ENCODE peak calls at places on chromosomes 11 and 22, in five cellular contexts. One of them, this sample, is unnamed.

GRCh38 chr11:107655607-107656006 is 56.2 kb downstream of the SLN start:
- DNase-seq in fibroblast of mammary gland: no peak
- DNase-seq in HFFc6: no peak
- DNase-seq in heart left ventricle: no peak
- DNase-seq in cardiac muscle cell: no peak
- DNase-seq in this sample: no peak

GRCh38 chr11:26862801-26863200 is 131.1 kb upstream of the FIBIN start:
- DNase-seq in heart left ventricle: no peak
- DNase-seq in fibroblast of mammary gland: no peak
- DNase-seq in HFFc6: no peak
- DNase-seq in cardiac muscle cell: no peak
- DNase-seq in this sample: no peak

GRCh38 chr11:47948137-47948536 is 32.2 kb upstream of the PTPRJ start:
- DNase-seq in HFFc6: no peak
- DNase-seq in fibroblast of mammary gland: no peak
- DNase-seq in cardiac muscle cell: peak
- DNase-seq in heart left ventricle: no peak
- DNase-seq in this sample: no peak

GRCh38 chr11:16773981-16774710 is 35.7 kb downstream of the C11orf58 start:
- DNase-seq in cardiac muscle cell: no peak
- DNase-seq in fibroblast of mammary gland: no peak
- DNase-seq in HFFc6: no peak
- DNase-seq in heart left ventricle: no peak
- DNase-seq in this sample: no peak

GRCh38 chr22:40405178-40406062 is 35.0 kb downstream of the SGSM3 start:
- DNase-seq in HFFc6: no peak
- DNase-seq in cardiac muscle cell: no peak
- DNase-seq in heart left ventricle: no peak
- DNase-seq in fibroblast of mammary gland: no peak
- DNase-seq in this sample: no peak

GRCh38 chr22:47392729-47393128 is 630.3 kb downstream of the TBC1D22A start:
- DNase-seq in fibroblast of mammary gland: no peak
- DNase-seq in heart left ventricle: peak
- DNase-seq in HFFc6: no peak
- DNase-seq in cardiac muscle cell: no peak
- DNase-seq in this sample: no peak

GRCh38 chr22:33666661-33667619 is 253.3 kb downstream of the LARGE1 start:
- DNase-seq in heart left ventricle: no peak
- DNase-seq in fibroblast of mammary gland: no peak
- DNase-seq in cardiac muscle cell: peak
- DNase-seq in HFFc6: no peak
- DNase-seq in this sample: no peak

GRCh38 chr11:93741094-93741881 is at the start of the genes C11orf54 and TAF1D:
- DNase-seq in fibroblast of mammary gland: peak
- DNase-seq in HFFc6: peak
- DNase-seq in heart left ventricle: peak
- DNase-seq in cardiac muscle cell: peak
- DNase-seq in this sample: peak

GRCh38 chr22:46057206-46057605 is 80.2 kb upstream of the WNT7B start:
- DNase-seq in heart left ventricle: no peak
- DNase-seq in HFFc6: no peak
- DNase-seq in cardiac muscle cell: no peak
- DNase-seq in fibroblast of mammary gland: peak
- DNase-seq in this sample: no peak

GRCh38 chr11:993141-993540 is 43.4 kb downstream of the MUC6 start:
- DNase-seq in fibroblast of mammary gland: no peak
- DNase-seq in heart left ventricle: no peak
- DNase-seq in cardiac muscle cell: no peak
- DNase-seq in HFFc6: no peak
- DNase-seq in this sample: no peak

GRCh38 chr11:96390403-96390830 is 604 bp downstream of the JRKL start:
- DNase-seq in heart left ventricle: no peak
- DNase-seq in fibroblast of mammary gland: peak
- DNase-seq in HFFc6: no peak
- DNase-seq in cardiac muscle cell: no peak
- DNase-seq in this sample: no peak

GRCh38 chr11:111303476-111303875 is 5.1 kb downstream of the POU2AF3 start:
- DNase-seq in heart left ventricle: no peak
- DNase-seq in cardiac muscle cell: no peak
- DNase-seq in HFFc6: no peak
- DNase-seq in fibroblast of mammary gland: no peak
- DNase-seq in this sample: no peak

GRCh38 chr11:15845261-15845660 is 511.1 kb downstream of the SOX6 start:
- DNase-seq in cardiac muscle cell: no peak
- DNase-seq in fibroblast of mammary gland: no peak
- DNase-seq in heart left ventricle: no peak
- DNase-seq in HFFc6: no peak
- DNase-seq in this sample: no peak

GRCh38 chr11:65129649-65130441 is 4.5 kb downstream of the SYVN1 start:
- DNase-seq in heart left ventricle: no peak
- DNase-seq in fibroblast of mammary gland: no peak
- DNase-seq in HFFc6: no peak
- DNase-seq in cardiac muscle cell: no peak
- DNase-seq in this sample: no peak

GRCh38 chr11:129618046-129618569 is 197.5 kb upstream of the TMEM45B start:
- DNase-seq in heart left ventricle: no peak
- DNase-seq in cardiac muscle cell: no peak
- DNase-seq in HFFc6: no peak
- DNase-seq in fibroblast of mammary gland: no peak
- DNase-seq in this sample: no peak
- TF ChIP-seq CTCF in heart left ventricle: no peak
- TF ChIP-seq CTCF in cardiac muscle cell: no peak
- TF ChIP-seq CTCF in HFFc6: no peak
- TF ChIP-seq CTCF in fibroblast of mammary gland: no peak
- TF ChIP-seq CTCF in this sample: no peak

GRCh38 chr22:26291940-26292666 is 122.8 kb downstream of the SEZ6L start:
- DNase-seq in heart left ventricle: no peak
- DNase-seq in fibroblast of mammary gland: no peak
- DNase-seq in HFFc6: no peak
- DNase-seq in cardiac muscle cell: no peak
- DNase-seq in this sample: no peak
- TF ChIP-seq CTCF in heart left ventricle: no peak
- TF ChIP-seq CTCF in fibroblast of mammary gland: no peak
- TF ChIP-seq CTCF in HFFc6: no peak
- TF ChIP-seq CTCF in cardiac muscle cell: no peak
- TF ChIP-seq CTCF in this sample: no peak

GRCh38 chr11:45147017-45147728 is 734 bp downstream of the PRDM11 start:
- DNase-seq in cardiac muscle cell: peak
- DNase-seq in heart left ventricle: peak
- DNase-seq in fibroblast of mammary gland: peak
- DNase-seq in HFFc6: peak
- DNase-seq in this sample: peak
- TF ChIP-seq CTCF in cardiac muscle cell: no peak
- TF ChIP-seq CTCF in heart left ventricle: no peak
- TF ChIP-seq CTCF in fibroblast of mammary gland: no peak
- TF ChIP-seq CTCF in HFFc6: no peak
- TF ChIP-seq CTCF in this sample: no peak

GRCh38 chr11:71251761-71252433 is 480 bp downstream of the SHANK2 start:
- DNase-seq in cardiac muscle cell: peak
- DNase-seq in fibroblast of mammary gland: no peak
- DNase-seq in HFFc6: no peak
- DNase-seq in heart left ventricle: no peak
- DNase-seq in this sample: peak
- TF ChIP-seq CTCF in cardiac muscle cell: peak
- TF ChIP-seq CTCF in fibroblast of mammary gland: no peak
- TF ChIP-seq CTCF in HFFc6: peak
- TF ChIP-seq CTCF in heart left ventricle: peak
- TF ChIP-seq CTCF in this sample: peak

GRCh38 chr11:125344846-125345705 is 151.0 kb downstream of the FEZ1 start:
- DNase-seq in fibroblast of mammary gland: no peak
- DNase-seq in heart left ventricle: no peak
- DNase-seq in HFFc6: no peak
- DNase-seq in cardiac muscle cell: no peak
- DNase-seq in this sample: no peak

GRCh38 chr11:125346565-125347260 is 149.4 kb downstream of the FEZ1 start:
- DNase-seq in fibroblast of mammary gland: no peak
- DNase-seq in heart left ventricle: no peak
- DNase-seq in HFFc6: no peak
- DNase-seq in cardiac muscle cell: no peak
- DNase-seq in this sample: no peak

GRCh38 chr11:125347261-125347585 is 148.8 kb downstream of the FEZ1 start:
- DNase-seq in fibroblast of mammary gland: no peak
- DNase-seq in HFFc6: no peak
- DNase-seq in cardiac muscle cell: no peak
- DNase-seq in heart left ventricle: no peak
- DNase-seq in this sample: no peak

GRCh38 chr11:125343732-125344131 is 152.3 kb downstream of the FEZ1 start:
- DNase-seq in fibroblast of mammary gland: no peak
- DNase-seq in HFFc6: no peak
- DNase-seq in cardiac muscle cell: no peak
- DNase-seq in heart left ventricle: no peak
- DNase-seq in this sample: no peak

DNA sequence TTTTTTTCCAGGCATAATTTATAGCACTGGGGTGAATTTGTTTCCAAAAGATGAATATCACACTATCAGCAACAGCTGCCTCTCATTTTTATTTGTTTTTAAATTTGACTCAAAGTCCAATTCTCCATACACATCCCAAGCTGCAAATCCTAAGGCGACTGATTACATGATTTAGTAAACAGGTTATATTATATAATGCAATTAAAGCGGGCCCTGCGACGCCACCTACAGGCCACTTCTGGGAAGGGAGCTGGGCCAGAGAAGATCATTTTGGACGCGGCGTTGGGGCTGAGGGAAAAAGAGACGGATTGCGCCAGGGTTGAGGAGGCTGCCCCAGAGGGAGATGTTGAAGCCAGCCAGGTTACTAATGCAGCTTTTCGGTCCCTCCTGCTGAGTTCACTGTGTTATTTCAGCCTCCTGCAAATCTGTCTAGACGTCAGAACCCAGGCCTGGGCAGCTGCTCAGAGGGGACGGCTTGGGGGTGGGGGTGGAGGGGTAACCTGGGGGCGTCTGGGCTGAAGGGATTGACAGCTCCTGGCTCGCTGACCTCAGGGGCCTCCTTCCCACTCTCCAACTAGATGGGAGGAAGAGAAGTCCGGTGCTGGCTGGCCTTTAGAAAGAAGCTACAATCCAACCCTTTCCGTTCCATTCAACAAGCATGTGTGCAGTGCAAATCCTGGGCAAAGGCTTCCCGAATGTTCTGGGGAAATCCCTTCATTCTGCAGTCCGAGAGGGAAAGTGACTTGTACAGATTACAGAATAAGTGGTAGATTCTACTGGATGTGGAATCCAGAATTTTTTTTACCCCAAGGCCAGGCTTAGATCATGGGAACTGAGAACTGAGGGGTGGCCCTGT is 150.1 kb downstream of the FEZ1 start:
- DNase-seq in heart left ventricle: peak
- DNase-seq in fibroblast of mammary gland: peak
- DNase-seq in HFFc6: peak
- DNase-seq in cardiac muscle cell: peak
- DNase-seq in this sample: peak
- TF ChIP-seq CTCF in heart left ventricle: peak
- TF ChIP-seq CTCF in fibroblast of mammary gland: peak
- TF ChIP-seq CTCF in HFFc6: peak
- TF ChIP-seq CTCF in cardiac muscle cell: peak
- TF ChIP-seq CTCF in this sample: peak

GRCh38 chr11:60756307-60757032 is at the start of gene MS4A15:
- DNase-seq in fibroblast of mammary gland: no peak
- DNase-seq in heart left ventricle: no peak
- DNase-seq in HFFc6: no peak
- DNase-seq in cardiac muscle cell: peak
- DNase-seq in this sample: peak
- TF ChIP-seq CTCF in fibroblast of mammary gland: peak
- TF ChIP-seq CTCF in heart left ventricle: no peak
- TF ChIP-seq CTCF in HFFc6: peak
- TF ChIP-seq CTCF in cardiac muscle cell: peak
- TF ChIP-seq CTCF in this sample: peak

GRCh38 chr22:38503021-38503420 is 3.1 kb downstream of the DDX17 start:
- DNase-seq in HFFc6: no peak
- DNase-seq in fibroblast of mammary gland: no peak
- DNase-seq in cardiac muscle cell: no peak
- DNase-seq in heart left ventricle: no peak
- DNase-seq in this sample: no peak

GRCh38 chr22:38501797-38502672 is 4.1 kb downstream of the DDX17 start:
- DNase-seq in cardiac muscle cell: no peak
- DNase-seq in heart left ventricle: no peak
- DNase-seq in HFFc6: no peak
- DNase-seq in fibroblast of mammary gland: no peak
- DNase-seq in this sample: no peak

GRCh38 chr22:38504731-38505594 is 1.1 kb downstream of the DDX17 start:
- DNase-seq in heart left ventricle: peak
- DNase-seq in HFFc6: no peak
- DNase-seq in fibroblast of mammary gland: peak
- DNase-seq in cardiac muscle cell: peak
- DNase-seq in this sample: peak

GRCh38 chr22:38505595-38506117 is 455 bp downstream of the DDX17 start:
- DNase-seq in fibroblast of mammary gland: peak
- DNase-seq in HFFc6: no peak
- DNase-seq in cardiac muscle cell: peak
- DNase-seq in heart left ventricle: peak
- DNase-seq in this sample: peak

DNA sequence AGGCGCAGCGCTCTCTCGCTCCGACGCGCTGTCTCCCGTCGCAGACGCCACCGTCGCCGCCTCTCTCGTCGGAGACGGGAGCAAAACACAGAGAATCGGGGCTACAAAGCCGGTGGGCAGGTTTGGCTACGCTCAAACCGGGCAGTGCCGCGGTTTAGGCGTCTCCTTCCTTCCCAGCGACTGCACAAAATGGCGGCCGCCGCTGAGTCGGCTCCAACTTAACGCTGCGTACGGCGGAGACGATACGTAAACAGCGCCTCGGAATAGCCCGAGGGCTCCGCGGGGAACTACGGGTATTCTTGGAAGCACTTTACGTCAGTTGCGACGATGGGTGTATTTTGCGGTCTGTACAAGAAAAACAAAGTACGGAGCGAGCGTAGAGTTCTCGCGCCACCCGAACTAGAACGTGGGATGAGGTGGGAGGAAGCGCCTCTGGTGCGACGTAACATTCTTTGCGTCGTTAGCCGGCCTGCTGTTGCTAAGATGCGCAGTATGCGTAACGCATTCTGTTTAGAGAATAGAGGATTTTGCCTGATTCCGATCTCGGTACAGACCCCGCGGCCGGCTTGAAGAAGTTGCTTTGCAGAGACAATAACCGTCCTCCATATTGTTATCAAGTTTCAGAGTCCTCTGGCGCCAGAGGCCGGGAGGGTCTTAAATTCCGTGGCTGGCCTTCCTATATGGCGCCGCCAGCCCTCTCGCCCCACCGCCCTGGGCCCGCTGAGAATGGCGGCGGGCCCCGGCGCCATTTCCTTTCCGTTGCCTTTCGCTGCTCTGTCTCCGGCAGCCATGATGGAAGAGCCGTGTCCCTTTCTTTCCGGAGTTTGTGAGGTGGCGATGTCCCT is at the start of gene DDX17:
- DNase-seq in HFFc6: peak
- DNase-seq in fibroblast of mammary gland: peak
- DNase-seq in cardiac muscle cell: peak
- DNase-seq in heart left ventricle: peak
- DNase-seq in this sample: peak
- TF ChIP-seq CTCF in HFFc6: peak
- TF ChIP-seq CTCF in fibroblast of mammary gland: no peak
- TF ChIP-seq CTCF in cardiac muscle cell: no peak
- TF ChIP-seq CTCF in heart left ventricle: no peak
- TF ChIP-seq CTCF in this sample: no peak

GRCh38 chr22:42769238-42769573 is 48.5 kb upstream of the A4GALT start:
- DNase-seq in cardiac muscle cell: no peak
- DNase-seq in heart left ventricle: no peak
- DNase-seq in fibroblast of mammary gland: no peak
- DNase-seq in HFFc6: no peak
- DNase-seq in this sample: no peak
- TF ChIP-seq CTCF in cardiac muscle cell: no peak
- TF ChIP-seq CTCF in heart left ventricle: no peak
- TF ChIP-seq CTCF in fibroblast of mammary gland: no peak
- TF ChIP-seq CTCF in HFFc6: no peak
- TF ChIP-seq CTCF in this sample: no peak